ENCODE peak calls at places on chromosomes 7 and 10, in eight cellular contexts. Z, L, J, K, T, G, M and N are unnamed samples. For H3K27me3, the result is how much of the 10 kb centered on the place peaks cover.

GRCh38 chr10:10787586-10787985 is 230.1 kb upstream of the CELF2 start:
- DNase-seq in Z (no peak), L (no peak), J (no peak), K (no peak), T (no peak), G (no peak), M (no peak), N (no peak)

GRCh38 chr7:135575296-135575695 is 17.6 kb downstream of the NUP205 start:
- DNase-seq in Z (no peak), L (no peak), J (no peak), K (no peak), T (no peak), G (no peak), M (no peak), N (no peak)

GRCh38 chr10:29804025-29804852 is 169.5 kb upstream of the SVIL start:
- DNase-seq in Z (peak), L (no peak), J (no peak), K (no peak), T (no peak), G (peak), M (peak), N (peak)

GRCh38 chr7:77327932-77328628 is 88.1 kb downstream of the GSAP start:
- DNase-seq in Z (no peak), L (no peak), J (peak), K (no peak), T (no peak), G (no peak), M (peak), N (no peak)

GRCh38 chr10:101767600-101767945 is 8.3 kb downstream of the FGF8 start:
- DNase-seq in Z (no peak), L (no peak), J (no peak), K (no peak), T (no peak), G (no peak), M (no peak), N (peak)

GRCh38 chr7:36186359-36186758 is 33.3 kb downstream of the EEPD1 start:
- DNase-seq in Z (no peak), L (no peak), J (no peak), K (no peak), T (no peak), G (no peak), M (no peak), N (no peak)

GRCh38 chr7:40447345-40447744 is 312.5 kb downstream of the SUGCT start:
- DNase-seq in Z (no peak), L (no peak), J (no peak), K (no peak), T (peak), G (no peak), M (no peak), N (peak)

GRCh38 chr7:10888861-10889260 is 84.8 kb upstream of the PHF14 start:
- DNase-seq in Z (no peak), L (no peak), J (peak), K (no peak), T (no peak), G (no peak), M (no peak), N (peak)

GRCh38 chr7:102331536-102332275 is 24.5 kb downstream of the SPDYE6 start:
- DNase-seq in Z (no peak), L (no peak), J (no peak), K (no peak), T (no peak), G (no peak), M (no peak), N (no peak)

GRCh38 chr10:14839305-14839695 is 1.2 kb downstream of the HSPA14 start:
- DNase-seq in Z (no peak), L (no peak), J (no peak), K (no peak), T (no peak), G (no peak), M (no peak), N (peak)

GRCh38 chr10:48282829-48283228 is 8.3 kb upstream of the FRMPD2 start:
- DNase-seq in Z (no peak), L (no peak), J (no peak), K (no peak), T (no peak), G (no peak), M (no peak), N (no peak)

GRCh38 chr7:5420108-5420840 is 3.4 kb downstream of the TNRC18 start:
- DNase-seq in Z (peak), L (no peak), J (peak), K (no peak), T (no peak), G (no peak), M (no peak), N (peak)

GRCh38 chr7:18693401-18693800 is 197.9 kb downstream of the HDAC9 start:
- DNase-seq in Z (no peak), L (no peak), J (no peak), K (no peak), T (peak), G (no peak), M (peak), N (no peak)

GRCh38 chr10:30055094-30055701 is 4.2 kb downstream of the JCAD start:
- DNase-seq in Z (no peak), L (no peak), J (no peak), K (no peak), T (no peak), G (no peak), M (peak), N (no peak)

GRCh38 chr7:102248081-102248455 is 38.6 kb upstream of the SH2B2 start:
- DNase-seq in Z (no peak), L (no peak), J (no peak), K (no peak), T (no peak), G (no peak), M (no peak), N (no peak)

GRCh38 chr7:130566168-130566897 is 74.4 kb downstream of the MEST start:
- DNase-seq in Z (no peak), L (no peak), J (no peak), K (no peak), T (no peak), G (no peak), M (peak), N (peak)

GRCh38 chr10:129274928-129275474 is 192.0 kb upstream of the MGMT start:
- DNase-seq in Z (no peak), L (no peak), J (no peak), K (no peak), T (no peak), G (no peak), M (no peak), N (no peak)

GRCh38 chr10:86960003-86960862 is 1.8 kb downstream of the SNCG start:
- DNase-seq in Z (peak), L (peak), J (peak), K (no peak), T (peak), G (no peak), M (no peak), N (peak)

GRCh38 chr7:95309951-95310350 is 14.4 kb downstream of the PON1 start:
- DNase-seq in Z (no peak), L (no peak), J (no peak), K (no peak), T (no peak), G (no peak), M (no peak), N (no peak)

GRCh38 chr7:23012186-23012585 is 1.7 kb downstream of the HYCC1 start:
- DNase-seq in Z (no peak), L (no peak), J (no peak), K (no peak), T (no peak), G (no peak), M (no peak), N (peak)

GRCh38 chr10:87659571-87660483 is at the start of gene PAPSS2:
- DNase-seq in Z (peak), L (peak), J (no peak), K (no peak), T (peak), G (peak), M (peak), N (peak)

GRCh38 chr10:132909491-132910071 is 32.8 kb downstream of the CFAP46 start:
- DNase-seq in Z (peak), L (peak), J (no peak), K (no peak), T (no peak), G (no peak), M (no peak), N (no peak)

GRCh38 chr7:27172388-27172774 is 1.7 kb downstream of the HOXA10 start:
- DNase-seq in Z (peak), L (no peak), J (no peak), K (no peak), T (no peak), G (no peak), M (no peak), N (no peak)

GRCh38 chr10:64134676-64135075 is 613.5 kb downstream of the REEP3 start:
- DNase-seq in Z (no peak), L (no peak), J (no peak), K (no peak), T (no peak), G (no peak), M (no peak), N (no peak)

GRCh38 chr7:138167222-138167621 is 91.0 kb downstream of the AKR1D1 start:
- DNase-seq in Z (no peak), L (no peak), J (no peak), K (no peak), T (no peak), G (no peak), M (no peak), N (no peak)

GRCh38 chr7:73976761-73977625 is 51.0 kb upstream of the ELN start:
- DNase-seq in Z (peak), L (peak), J (no peak), K (no peak), T (no peak), G (no peak), M (no peak), N (no peak)

GRCh38 chr10:61993676-61994401 is 92.3 kb downstream of the ARID5B start:
- DNase-seq in Z (no peak), L (no peak), J (no peak), K (no peak), T (no peak), G (no peak), M (peak), N (peak)

GRCh38 chr10:306654-307185 is 171.5 kb downstream of the ZMYND11 start:
- DNase-seq in Z (no peak), L (no peak), J (no peak), K (no peak), T (peak), G (no peak), M (no peak), N (peak)

GRCh38 chr10:1550291-1550595 is 187.1 kb downstream of the ADARB2 start:
- DNase-seq in Z (no peak), L (no peak), J (no peak), K (no peak), T (no peak), G (no peak), M (no peak), N (no peak)

GRCh38 chr7:23689165-23689564 is 9.2 kb downstream of the FAM221A start:
- DNase-seq in Z (no peak), L (no peak), J (no peak), K (no peak), T (no peak), G (no peak), M (no peak), N (no peak)

GRCh38 chr10:72407471-72407870 is 52.8 kb upstream of the DNAJB12 start:
- DNase-seq in Z (no peak), L (no peak), J (no peak), K (no peak), T (no peak), G (no peak), M (no peak), N (no peak)

GRCh38 chr7:138324905-138325304 is 135.2 kb upstream of the TRIM24 start:
- DNase-seq in Z (no peak), L (no peak), J (no peak), K (no peak), T (no peak), G (no peak), M (no peak), N (no peak)

GRCh38 chr7:152608208-152608607 is 67.7 kb downstream of the XRCC2 start:
- DNase-seq in Z (no peak), L (no peak), J (no peak), K (no peak), T (no peak), G (no peak), M (no peak), N (no peak)

GRCh38 chr7:149883049-149883439 is 9.3 kb downstream of the ATP6V0E2 start:
- DNase-seq in Z (no peak), L (no peak), J (no peak), K (no peak), T (no peak), G (no peak), M (no peak), N (no peak)
- H3K27me3 ChIP-seq in Z (under half), L (under half), J (under half), K (under half), T (under half), G (under half), M (under half), N (under half)

GRCh38 chr10:131246775-131247174 is 64.7 kb downstream of the TCERG1L start:
- DNase-seq in Z (peak), L (no peak), J (no peak), K (no peak), T (no peak), G (no peak), M (no peak), N (no peak)

GRCh38 chr10:131243076-131243475 is 68.4 kb downstream of the TCERG1L start:
- DNase-seq in Z (no peak), L (no peak), J (no peak), K (no peak), T (no peak), G (no peak), M (no peak), N (no peak)

GRCh38 chr10:131245475-131246059 is 66.0 kb downstream of the TCERG1L start:
- DNase-seq in Z (no peak), L (no peak), J (no peak), K (no peak), T (no peak), G (no peak), M (no peak), N (no peak)

GRCh38 chr10:131246089-131246488 is 65.4 kb downstream of the TCERG1L start:
- DNase-seq in Z (no peak), L (no peak), J (no peak), K (no peak), T (no peak), G (no peak), M (no peak), N (no peak)

GRCh38 chr10:131244836-131245235 is 66.7 kb downstream of the TCERG1L start:
- DNase-seq in Z (no peak), L (no peak), J (no peak), K (no peak), T (no peak), G (no peak), M (no peak), N (no peak)
- H3K27me3 ChIP-seq in Z (under half), L (under half), J (under half), K (under half), T (under half), G (under half), M (under half), N (under half)

DNA sequence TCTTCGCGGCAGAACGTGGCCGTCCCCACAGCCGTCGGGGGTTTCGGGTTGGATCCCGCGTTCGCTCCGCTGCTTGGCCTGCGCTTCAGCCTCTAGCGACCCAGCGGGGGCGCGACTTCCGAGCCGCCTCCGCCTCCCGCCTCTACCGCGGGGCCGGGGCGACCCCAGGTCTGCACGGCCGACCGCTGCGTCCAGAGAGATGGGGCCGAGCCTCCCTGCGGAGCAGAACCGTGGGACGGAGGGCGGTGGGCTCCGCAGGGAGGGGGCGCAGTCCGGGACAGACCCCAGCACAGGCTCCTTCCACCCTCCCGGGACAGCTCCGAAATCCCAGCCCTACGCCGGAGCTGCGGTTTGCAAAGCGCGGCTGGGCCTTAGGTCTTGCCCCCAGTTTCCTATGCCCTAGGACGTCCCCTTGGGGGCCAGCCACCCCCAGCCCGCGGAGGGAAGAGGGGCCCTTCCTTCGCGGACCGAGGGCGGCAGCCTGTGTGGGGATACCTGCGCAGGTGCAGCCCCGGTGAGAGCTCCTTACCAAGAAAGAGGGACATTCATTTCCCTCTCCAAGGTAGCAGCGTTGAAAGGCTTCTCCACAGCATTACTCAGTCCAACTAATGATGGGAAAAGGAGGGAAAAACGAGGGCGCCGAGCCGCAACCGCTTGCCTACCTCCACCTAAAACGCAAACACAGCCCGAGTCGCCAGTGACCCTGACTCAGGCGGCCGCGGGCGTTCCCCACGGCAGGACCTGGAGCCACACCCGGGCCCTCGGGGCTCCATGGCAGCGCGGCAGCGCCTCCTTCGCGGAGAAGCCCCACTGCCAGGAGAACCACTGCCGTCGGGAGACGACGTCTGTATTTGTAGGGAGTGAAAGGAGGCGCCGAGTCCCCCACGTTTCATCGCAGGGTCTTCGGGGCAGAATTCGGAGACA is 115.7 kb downstream of the BMS1 start:
- DNase-seq in Z (no peak), L (no peak), J (no peak), K (no peak), T (no peak), G (no peak), M (no peak), N (no peak)
- H3K27me3 ChIP-seq in Z (under half), L (under half), J (under half), K (under half), T (under half), G (under half), M (under half), N (under half)

DNA sequence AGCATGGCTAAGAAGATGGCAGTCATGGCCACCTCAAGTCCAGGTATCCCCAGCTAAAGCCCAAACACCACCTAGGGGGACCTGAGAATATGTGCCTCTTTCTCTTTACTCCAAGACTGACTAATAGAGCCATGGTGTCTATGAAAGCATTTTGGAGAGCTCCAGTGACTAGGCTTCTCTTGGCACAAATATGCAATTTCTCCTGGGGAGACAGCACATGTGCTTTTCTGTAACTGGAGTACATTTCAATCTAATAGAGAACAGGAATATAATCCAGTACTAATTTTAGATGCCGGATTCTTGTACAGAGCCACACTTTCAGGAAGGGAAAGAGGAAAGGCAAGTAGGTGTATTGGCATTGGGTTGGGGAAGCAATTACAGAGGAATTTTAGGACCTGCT is 260.1 kb downstream of the BMPER start:
- DNase-seq in Z (no peak), L (no peak), J (no peak), K (no peak), T (no peak), G (no peak), M (no peak), N (no peak)
- H3K27me3 ChIP-seq in Z (under half), L (under half), J (under half), K (under half), T (under half), G (under half), M (under half), N (under half)

GRCh38 chr10:49689882-49690510 is 10.5 kb downstream of the C10orf53 start:
- DNase-seq in Z (no peak), L (no peak), J (no peak), K (no peak), T (no peak), G (no peak), M (no peak), N (no peak)
- H3K27me3 ChIP-seq in Z (under half), L (under half), J (under half), K (under half), T (half or more), G (under half), M (under half), N (under half)

GRCh38 chr7:70240873-70241272 is 642.6 kb downstream of the AUTS2 start:
- DNase-seq in Z (no peak), L (no peak), J (no peak), K (no peak), T (no peak), G (no peak), M (no peak), N (no peak)

GRCh38 chr7:70241776-70242175 is 643.5 kb downstream of the AUTS2 start:
- DNase-seq in Z (no peak), L (no peak), J (no peak), K (no peak), T (no peak), G (no peak), M (no peak), N (no peak)

GRCh38 chr7:70239930-70240329 is 641.7 kb downstream of the AUTS2 start:
- DNase-seq in Z (no peak), L (no peak), J (no peak), K (no peak), T (no peak), G (no peak), M (no peak), N (no peak)

GRCh38 chr7:70243443-70243842 is 645.2 kb downstream of the AUTS2 start:
- DNase-seq in Z (no peak), L (no peak), J (no peak), K (no peak), T (no peak), G (no peak), M (no peak), N (no peak)

GRCh38 chr7:70238171-70238575 is 639.9 kb downstream of the AUTS2 start:
- DNase-seq in Z (no peak), L (no peak), J (no peak), K (no peak), T (peak), G (no peak), M (no peak), N (no peak)
- H3K27me3 ChIP-seq in Z (under half), L (under half), J (under half), K (under half), T (under half), G (under half), M (under half), N (under half)

GRCh38 chr7:155810607-155811559 is 1.4 kb downstream of the SHH start:
- DNase-seq in Z (no peak), L (no peak), J (no peak), K (no peak), T (no peak), G (no peak), M (no peak), N (no peak)
- H3K27me3 ChIP-seq in Z (under half), L (half or more), J (under half), K (half or more), T (half or more), G (under half), M (half or more), N (under half)

GRCh38 chr7:1227071-1227804 is 5.4 kb upstream of the UNCX start:
- DNase-seq in Z (no peak), L (no peak), J (no peak), K (no peak), T (no peak), G (no peak), M (no peak), N (no peak)
- H3K27me3 ChIP-seq in Z (under half), L (half or more), J (half or more), K (half or more), T (half or more), G (under half), M (half or more), N (half or more)

GRCh38 chr7:39260279-39260844 is 282.7 kb downstream of the POU6F2 start:
- DNase-seq in Z (no peak), L (no peak), J (no peak), K (no peak), T (no peak), G (no peak), M (no peak), N (no peak)

GRCh38 chr7:39270018-39270417 is 292.3 kb downstream of the POU6F2 start:
- DNase-seq in Z (no peak), L (no peak), J (no peak), K (no peak), T (no peak), G (no peak), M (no peak), N (no peak)

GRCh38 chr7:39269034-39269433 is 291.3 kb downstream of the POU6F2 start:
- DNase-seq in Z (no peak), L (no peak), J (no peak), K (no peak), T (no peak), G (no peak), M (no peak), N (no peak)

GRCh38 chr7:39271386-39271785 is 293.7 kb downstream of the POU6F2 start:
- DNase-seq in Z (no peak), L (peak), J (no peak), K (no peak), T (peak), G (peak), M (no peak), N (peak)

GRCh38 chr7:39265912-39266591 is 288.3 kb downstream of the POU6F2 start:
- DNase-seq in Z (no peak), L (no peak), J (no peak), K (no peak), T (no peak), G (no peak), M (no peak), N (no peak)
- H3K27me3 ChIP-seq in Z (under half), L (under half), J (under half), K (under half), T (under half), G (under half), M (under half), N (under half)